ENCODE peak calls at places on chromosomes 6 and 20, in nine cellular contexts. T is WTC11, S is B cell, D is mammary epithelial cell, I is right lobe of liver, J is left ventricle myocardium inferior, R is RWPE1, P is GM13976, Z is thyroid gland. K is an unnamed sample.

GRCh38 chr6:89084954-89085353 is 4.4 kb downstream of the PNRC1 start:
- DNase-seq in T (no peak), S (no peak), D (peak; percentile 56), I (no peak), J (no peak), R (no peak), P (no peak), Z (peak; percentile 23), K (no peak)

GRCh38 chr20:22626501-22626900 is 42.1 kb upstream of the FOXA2 start:
- DNase-seq in T (no peak), S (no peak), D (no peak), I (no peak), J (no peak), R (no peak), P (no peak), Z (no peak), K (no peak)

GRCh38 chr20:7772376-7772775 is 167.9 kb downstream of the HAO1 start:
- DNase-seq in T (no peak), S (no peak), D (peak; percentile 95), I (no peak), J (peak; percentile 15), R (peak; percentile 60), P (no peak), Z (no peak), K (no peak)

GRCh38 chr20:62702886-62703852 is 5.5 kb upstream of the NTSR1 start:
- DNase-seq in T (no peak), S (no peak), D (peak; percentile 89), I (no peak), J (no peak), R (peak; percentile 99), P (no peak), Z (no peak), K (peak; percentile 73)

GRCh38 chr6:82924799-82925535 is 140.7 kb downstream of the UBE3D start:
- DNase-seq in T (no peak), S (no peak), D (peak; percentile 18), I (no peak), J (no peak), R (peak; percentile 8), P (no peak), Z (no peak), K (no peak)

GRCh38 chr20:57282691-57283361 is 16.4 kb upstream of the BMP7 start:
- DNase-seq in T (no peak), S (no peak), D (no peak), I (no peak), J (no peak), R (no peak), P (no peak), Z (no peak), K (no peak)

GRCh38 chr6:47426524-47427302 is 50.9 kb upstream of the CD2AP start:
- DNase-seq in T (no peak), S (no peak), D (no peak), I (no peak), J (no peak), R (no peak), P (no peak), Z (no peak), K (no peak)

GRCh38 chr6:81894286-81894685 is 141.8 kb upstream of the TENT5A start:
- DNase-seq in T (no peak), S (no peak), D (no peak), I (no peak), J (no peak), R (no peak), P (no peak), Z (no peak), K (no peak)

GRCh38 chr6:116268589-116269293 is 11.0 kb downstream of the TSPYL1 start:
- DNase-seq in T (no peak), S (peak; percentile 38), D (peak; percentile 68), I (no peak), J (no peak), R (peak; percentile 68), P (peak; percentile 57), Z (no peak), K (no peak)

GRCh38 chr20:58751956-58752355 is 59.4 kb downstream of the NPEPL1 start:
- DNase-seq in T (no peak), S (no peak), D (no peak), I (no peak), J (no peak), R (no peak), P (no peak), Z (no peak), K (no peak)

GRCh38 chr20:21517566-21518277 is 3.9 kb upstream of the NKX2-2 start:
- DNase-seq in T (peak; percentile 38), S (no peak), D (no peak), I (no peak), J (no peak), R (no peak), P (peak; percentile 42), Z (no peak), K (no peak)

GRCh38 chr20:38926934-38927616 is 858 bp downstream of the FAM83D start:
- DNase-seq in T (no peak), S (no peak), D (peak; percentile 8), I (no peak), J (no peak), R (peak; percentile 48), P (no peak), Z (no peak), K (no peak)

GRCh38 chr6:85660181-85660611 is 17.5 kb upstream of the SYNCRIP start:
- DNase-seq in T (no peak), S (no peak), D (peak; percentile 91), I (no peak), J (no peak), R (peak; percentile 82), P (no peak), Z (no peak), K (peak; percentile 81)

GRCh38 chr6:108735991-108736345 is 112.3 kb upstream of the ARMC2 start:
- DNase-seq in T (no peak), S (peak; percentile 30), D (no peak), I (no peak), J (no peak), R (no peak), P (no peak), Z (no peak), K (no peak)

GRCh38 chr6:4459981-4460380 is 316.2 kb upstream of the CDYL start:
- DNase-seq in T (no peak), S (no peak), D (no peak), I (no peak), J (no peak), R (no peak), P (no peak), Z (no peak), K (no peak)

GRCh38 chr6:22593895-22594294 is 24.5 kb downstream of the HDGFL1 start:
- DNase-seq in T (no peak), S (no peak), D (no peak), I (no peak), J (no peak), R (no peak), P (no peak), Z (no peak), K (no peak)

GRCh38 chr6:22596011-22596410 is 26.6 kb downstream of the HDGFL1 start:
- DNase-seq in T (no peak), S (no peak), D (peak; percentile 75), I (no peak), J (no peak), R (peak; percentile 18), P (no peak), Z (no peak), K (no peak)

GRCh38 chr6:22600059-22600458 is 30.7 kb downstream of the HDGFL1 start:
- DNase-seq in T (no peak), S (no peak), D (no peak), I (no peak), J (no peak), R (no peak), P (no peak), Z (no peak), K (no peak)

GRCh38 chr6:22601941-22602340 is 32.6 kb downstream of the HDGFL1 start:
- DNase-seq in T (no peak), S (no peak), D (no peak), I (no peak), J (no peak), R (no peak), P (no peak), Z (no peak), K (no peak)

GRCh38 chr6:22598386-22598785 is 29.0 kb downstream of the HDGFL1 start:
- DNase-seq in T (no peak), S (no peak), D (no peak), I (no peak), J (no peak), R (no peak), P (no peak), Z (no peak), K (no peak)
- TF ChIP-seq CTCF in T (no peak), S (no peak), D (no peak), I (no peak), J (no peak), R (no peak), P (no peak), Z (no peak), K (no peak)

GRCh38 chr20:11905460-11906150 is 12.1 kb upstream of the BTBD3 start:
- DNase-seq in T (no peak), S (no peak), D (no peak), I (no peak), J (no peak), R (no peak), P (no peak), Z (no peak), K (no peak)
- TF ChIP-seq CTCF in T (no peak), S (no peak), D (no peak), I (no peak), J (no peak), R (no peak), P (no peak), Z (no peak), K (no peak)

GRCh38 chr6:159466934-159467333 is 226.1 kb downstream of the SOD2 start:
- DNase-seq in T (no peak), S (no peak), D (no peak), I (no peak), J (no peak), R (no peak), P (no peak), Z (no peak), K (no peak)
- TF ChIP-seq CTCF in T (no peak), S (no peak), D (no peak), I (no peak), J (no peak), R (no peak), P (no peak), Z (no peak), K (no peak)

DNA sequence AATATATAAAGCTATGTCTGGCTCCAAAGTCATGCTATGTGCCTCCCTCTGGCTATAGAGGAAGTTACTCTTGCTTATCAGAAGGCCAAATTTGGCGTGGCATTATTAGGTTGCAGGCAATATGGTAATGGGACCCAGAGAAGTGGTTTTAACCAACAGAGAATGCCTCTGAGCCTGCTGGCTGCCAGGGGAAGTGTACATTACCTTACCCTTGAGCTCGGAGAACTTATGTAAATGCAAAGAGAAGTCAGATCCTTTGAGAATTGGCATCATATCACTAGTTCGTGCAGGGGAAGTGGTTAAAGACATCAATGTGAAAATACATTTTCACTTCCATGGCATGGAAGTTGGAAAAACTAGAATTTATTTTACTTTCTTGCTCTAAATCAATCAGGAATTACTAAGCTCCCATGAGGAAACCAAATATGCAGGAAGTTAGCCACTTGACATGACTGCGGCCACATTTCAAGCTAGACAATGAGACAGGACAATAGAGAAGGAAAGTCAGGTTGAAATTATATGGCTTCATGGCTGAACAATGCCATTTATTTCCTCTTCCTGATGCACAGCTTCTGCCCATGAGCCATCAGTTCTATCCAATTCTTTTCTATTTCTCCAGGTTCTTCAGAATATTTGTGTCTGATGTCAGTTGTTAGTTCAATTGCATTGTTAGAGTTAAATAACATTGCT is 134.0 kb upstream of the PHACTR1 start:
- DNase-seq in T (no peak), S (no peak), D (no peak), I (no peak), J (no peak), R (no peak), P (no peak), Z (no peak), K (no peak)
- TF ChIP-seq CTCF in T (no peak), S (no peak), D (no peak), I (no peak), J (no peak), R (no peak), P (no peak), Z (no peak), K (no peak)

K was measured in BE2C.